ENCODE peak calls at places on chromosomes 13 and 19, in ten cellular contexts. W is lung; I is left lung; L is mammary epithelial cell; R is tibial nerve; Z is CD8-positive, alpha-beta memory T cell; S is CD8-positive, alpha-beta T cell; U is thoracic aorta; D is tibial artery; G is psoas muscle. E is an unnamed sample.
A peak's percentile ranks its signal among the peaks of the same experiment; 100 is the strongest.

GRCh38 chr19:2717638-2718541 is 3.3 kb downstream of the DIRAS1 start:
- DNase-seq in W (no peak), L (no peak), S (no peak), R (no peak), I (no peak), G (no peak), Z (no peak), U (no peak), D (no peak), E (no peak)

GRCh38 chr13:29648760-29649159 is 53.3 kb upstream of the SLC7A1 start:
- DNase-seq in Z (no peak), R (no peak), W (no peak), D (no peak), I (no peak), S (no peak), L (no peak), G (no peak), U (no peak), E (no peak)

GRCh38 chr13:99985243-99985874 is 3.8 kb downstream of the ZIC2 start:
- DNase-seq in W (no peak), I (no peak), R (no peak), D (no peak), U (no peak), L (no peak), S (no peak), Z (no peak), G (no peak), E (no peak)

GRCh38 chr19:10095622-10095947 is 6.9 kb downstream of the ANGPTL6 start:
- DNase-seq in D (no peak), R (no peak), W (no peak), Z (no peak), L (no peak), I (no peak), U (no peak), G (no peak), S (no peak), E (no peak)

GRCh38 chr13:80259159-80259558 is 81.8 kb downstream of the SPRY2 start:
- DNase-seq in D (no peak), I (no peak), W (no peak), U (no peak), Z (no peak), L (no peak), R (no peak), G (no peak), S (no peak), E (no peak)

GRCh38 chr13:32314968-32315254 is 252 bp downstream of the ZAR1L start:
- DNase-seq in Z (peak; percentile 53), G (no peak), R (peak; percentile 60), W (peak; percentile 51), U (no peak), D (peak; percentile 41), S (peak; percentile 42), I (no peak), L (peak; percentile 42), E (peak; percentile 37)

GRCh38 chr13:40101708-40102359 is 446.4 kb downstream of the COG6 start:
- DNase-seq in W (no peak), S (no peak), G (no peak), D (no peak), U (no peak), I (no peak), L (peak; percentile 65), R (no peak), Z (no peak), E (no peak)

GRCh38 chr19:48511321-48511731 is 309 bp downstream of the LMTK3 start:
- DNase-seq in D (no peak), L (no peak), R (no peak), Z (no peak), W (no peak), I (no peak), G (no peak), S (no peak), U (no peak), E (no peak)

GRCh38 chr19:45569619-45570421 is 14.8 kb downstream of the OPA3 start:
- DNase-seq in L (no peak), D (no peak), G (peak; percentile 83), R (no peak), U (no peak), W (peak; percentile 53), Z (peak; percentile 41), I (peak; percentile 50), S (peak; percentile 35), E (peak; percentile 53)

GRCh38 chr13:52070929-52071523 is 46.5 kb downstream of the UTP14C start:
- DNase-seq in W (no peak), U (no peak), R (no peak), S (no peak), Z (no peak), L (peak; percentile 46), D (no peak), I (no peak), G (no peak), E (no peak)

GRCh38 chr19:2260341-2260751 is 4.1 kb upstream of the JSRP1 start:
- DNase-seq in D (no peak), W (no peak), L (no peak), S (no peak), I (no peak), Z (no peak), U (no peak), R (no peak), G (no peak), E (no peak)

GRCh38 chr19:31054430-31054829 is 294.8 kb downstream of the TSHZ3 start:
- DNase-seq in W (no peak), S (no peak), L (peak; percentile 43), R (no peak), I (peak; percentile 35), D (peak; percentile 23), Z (peak; percentile 5), U (no peak), G (no peak), E (no peak)

DNA sequence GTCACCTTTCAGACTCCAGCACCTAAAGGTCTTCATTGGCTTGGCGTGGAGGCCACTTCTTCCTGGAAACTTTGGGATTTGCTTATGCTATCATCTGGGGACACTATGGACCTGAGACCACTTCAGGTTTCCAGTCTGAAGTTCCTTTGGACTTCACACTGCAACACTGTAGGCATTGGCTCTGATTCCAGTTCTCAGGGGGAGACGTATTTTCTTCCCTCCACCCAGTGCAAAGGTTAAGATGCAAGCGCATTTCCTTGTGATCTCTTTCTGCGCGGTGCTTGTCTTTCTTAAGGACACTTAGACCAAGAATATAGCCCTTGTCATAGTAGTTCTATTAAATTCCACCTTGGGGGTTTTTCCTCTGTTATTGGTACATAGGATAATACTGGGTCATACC is 299.8 kb downstream of the TSHZ3 start:
- DNase-seq in D (no peak), G (no peak), L (no peak), R (no peak), Z (no peak), W (no peak), I (no peak), S (no peak), U (no peak), E (no peak)
- H3K9me3 ChIP-seq in D (no peaks in the 10 kb centered on the region), G (no peaks in the 10 kb centered on the region), L (no peaks in the 10 kb centered on the region), R (no peaks in the 10 kb centered on the region), Z (no peaks in the 10 kb centered on the region), W (peaks cover 4% of the 10 kb centered on the region), I (no peaks in the 10 kb centered on the region), S (no peaks in the 10 kb centered on the region), U (no peaks in the 10 kb centered on the region), E (no peaks in the 10 kb centered on the region)

GRCh38 chr19:31937983-31938382 is 407.4 kb upstream of the ZNF507 start:
- DNase-seq in L (no peak), I (no peak), R (no peak), G (no peak), S (no peak), Z (no peak), W (no peak), U (no peak), D (no peak), E (no peak)
- H3K9me3 ChIP-seq in L (peaks cover 14% of the 10 kb centered on the region), I (no peaks in the 10 kb centered on the region), R (no peaks in the 10 kb centered on the region), G (no peaks in the 10 kb centered on the region), S (no peaks in the 10 kb centered on the region), Z (no peaks in the 10 kb centered on the region), W (peaks cover 3% of the 10 kb centered on the region), U (no peaks in the 10 kb centered on the region), D (no peaks in the 10 kb centered on the region), E (no peaks in the 10 kb centered on the region)

DNA sequence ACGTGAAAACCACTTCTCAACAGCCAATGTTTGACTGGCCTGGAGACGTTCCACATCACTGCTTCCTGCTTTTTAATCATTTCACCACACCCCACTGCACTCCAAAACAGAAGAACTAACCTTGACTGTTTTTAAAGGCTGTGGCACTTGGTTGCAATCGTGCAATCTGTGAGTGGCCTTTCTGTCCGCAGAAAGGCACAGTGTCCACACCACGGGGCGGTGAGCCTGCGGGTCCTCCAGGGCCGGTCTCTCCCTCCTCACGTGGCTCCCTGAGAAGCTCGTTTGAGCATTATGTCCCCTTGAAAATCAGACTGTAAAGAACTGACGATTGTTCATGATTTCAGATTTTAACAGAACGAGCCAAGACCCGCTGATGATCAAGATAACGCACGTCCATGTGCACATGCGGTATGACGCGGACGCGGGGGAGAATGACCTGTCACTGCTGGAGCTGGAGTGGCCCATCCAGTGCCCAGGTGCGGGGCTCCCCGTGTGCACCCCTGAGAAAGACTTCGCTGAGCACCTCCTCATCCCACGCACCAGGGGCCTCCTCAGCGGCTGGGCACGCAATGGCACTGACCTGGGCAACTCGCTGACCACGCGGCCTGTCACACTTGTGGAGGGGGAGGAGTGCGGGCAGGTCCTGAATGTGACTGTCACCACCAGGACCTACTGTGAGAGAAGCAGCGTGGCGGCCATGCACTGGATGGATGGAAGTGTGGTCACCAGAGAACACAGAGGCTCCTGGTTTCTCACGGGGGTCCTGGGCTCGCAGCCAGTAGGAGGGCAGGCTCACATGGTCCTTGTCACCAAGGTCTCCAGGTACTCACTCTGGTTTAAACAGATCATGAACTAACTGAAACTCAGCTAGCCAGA is 13.0 kb downstream of the PROZ start:
- DNase-seq in U (no peak), W (no peak), L (no peak), R (no peak), Z (no peak), S (no peak), I (no peak), G (no peak), D (no peak), E (no peak)
- H3K9me3 ChIP-seq in U (no peaks in the 10 kb centered on the region), W (peaks cover 3% of the 10 kb centered on the region), L (no peaks in the 10 kb centered on the region), R (no peaks in the 10 kb centered on the region), Z (no peaks in the 10 kb centered on the region), S (no peaks in the 10 kb centered on the region), I (no peaks in the 10 kb centered on the region), G (no peaks in the 10 kb centered on the region), D (no peaks in the 10 kb centered on the region), E (peaks cover 3% of the 10 kb centered on the region)

DNA sequence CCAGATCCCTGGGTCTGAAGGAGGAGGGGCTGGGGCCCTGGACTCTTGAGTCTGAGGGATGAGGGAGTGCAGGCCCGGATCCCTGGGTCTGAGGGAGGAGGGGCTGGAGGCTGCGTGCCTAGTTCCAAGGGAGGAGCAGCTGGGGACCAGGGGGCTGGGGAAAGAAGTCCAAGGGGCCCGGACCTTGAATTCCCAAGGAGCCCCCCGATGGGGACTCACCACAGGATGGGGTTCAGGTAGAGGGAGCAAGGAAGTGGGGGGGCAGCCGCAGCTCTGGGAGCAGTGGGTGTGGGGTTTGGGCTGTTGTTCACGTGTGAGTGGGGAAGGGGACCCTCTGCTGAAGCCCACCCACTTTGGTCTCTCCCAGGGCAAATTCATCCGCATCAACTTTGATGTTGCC is 23.1 kb downstream of the MYH14 start:
- DNase-seq in R (no peak), W (no peak), D (no peak), S (no peak), I (no peak), G (no peak), U (no peak), Z (no peak), L (no peak), E (no peak)
- H3K9me3 ChIP-seq in R (peaks cover 3% of the 10 kb centered on the region), W (peaks cover 12% of the 10 kb centered on the region), D (peaks cover 5% of the 10 kb centered on the region), S (no peaks in the 10 kb centered on the region), I (no peaks in the 10 kb centered on the region), G (no peaks in the 10 kb centered on the region), U (peaks cover 5% of the 10 kb centered on the region), Z (no peaks in the 10 kb centered on the region), L (peaks cover 16% of the 10 kb centered on the region), E (no peaks in the 10 kb centered on the region)

GRCh38 chr19:35295792-35296462 is 4.0 kb downstream of the MAG start:
- DNase-seq in U (no peak), R (no peak), G (no peak), I (no peak), D (no peak), S (peak; percentile 23), L (no peak), W (no peak), Z (no peak), E (no peak)
- H3K9me3 ChIP-seq in U (no peaks in the 10 kb centered on the region), R (no peaks in the 10 kb centered on the region), G (no peaks in the 10 kb centered on the region), I (no peaks in the 10 kb centered on the region), D (no peaks in the 10 kb centered on the region), S (no peaks in the 10 kb centered on the region), L (no peaks in the 10 kb centered on the region), W (peaks cover 15% of the 10 kb centered on the region), Z (no peaks in the 10 kb centered on the region), E (no peaks in the 10 kb centered on the region)

E was measured in T-helper 17 cell.